ENCODE peak calls at places on chromosome 10, in eight cellular contexts. D, Z, S, N, T, I, P and G are unnamed samples. For H3K36me3, the result is how much of the 10 kb centered on the place peaks cover.

GRCh38 chr10:34191399-34191798 is 623.7 kb downstream of the PARD3 start:
- DNase-seq in D (no peak), I (no peak), P (no peak), S (no peak), Z (no peak), T (no peak), N (no peak), G (no peak)

GRCh38 chr10:71860243-71861029 is 9.4 kb upstream of the PSAP start:
- DNase-seq in D (peak), Z (peak), S (peak), T (peak), P (peak), I (peak), N (peak), G (peak)

GRCh38 chr10:74114041-74114448 is 36.6 kb downstream of the AP3M1 start:
- DNase-seq in S (peak), N (no peak), Z (no peak), P (no peak), D (no peak), T (no peak), I (no peak), G (no peak)

GRCh38 chr10:113712755-113713154 is 33.0 kb downstream of the CASP7 start:
- DNase-seq in I (peak), N (no peak), Z (no peak), D (no peak), P (no peak), T (no peak), S (no peak), G (no peak)

GRCh38 chr10:5434017-5434753 is 21.8 kb downstream of the NET1 start:
- DNase-seq in D (no peak), T (no peak), Z (no peak), I (no peak), N (no peak), P (peak), S (no peak), G (no peak)

GRCh38 chr10:68869623-68870022 is 31.5 kb upstream of the DDX50 start:
- DNase-seq in N (no peak), I (no peak), P (no peak), S (no peak), Z (no peak), D (no peak), T (no peak), G (no peak)

GRCh38 chr10:77392851-77393250 is 244.8 kb downstream of the KCNMA1 start:
- DNase-seq in N (no peak), P (peak), T (peak), S (no peak), I (no peak), Z (no peak), D (no peak), G (peak)

GRCh38 chr10:30039567-30039966 is 19.8 kb downstream of the JCAD start:
- DNase-seq in P (no peak), Z (no peak), S (no peak), I (no peak), N (no peak), T (no peak), D (no peak), G (no peak)

GRCh38 chr10:88017781-88018180 is 154.4 kb downstream of the PTEN start:
- DNase-seq in P (no peak), I (no peak), S (no peak), N (no peak), T (no peak), Z (no peak), D (no peak), G (no peak)

GRCh38 chr10:15262036-15262713 is 93.7 kb upstream of the NMT2 start:
- DNase-seq in P (peak), I (peak), N (no peak), Z (no peak), T (no peak), S (peak), D (no peak), G (no peak)

GRCh38 chr10:88244781-88245350 is 338.3 kb downstream of the RNLS start:
- DNase-seq in S (no peak), Z (no peak), D (no peak), N (no peak), T (no peak), P (no peak), I (no peak), G (no peak)

GRCh38 chr10:91683976-91684375 is 51.1 kb upstream of the PPP1R3C start:
- DNase-seq in N (no peak), D (no peak), P (peak), T (no peak), S (no peak), Z (no peak), I (no peak), G (no peak)

GRCh38 chr10:17147884-17148494 is 18.4 kb upstream of the CUBN start:
- DNase-seq in T (no peak), D (no peak), I (peak), Z (peak), S (no peak), N (no peak), P (peak), G (no peak)

GRCh38 chr10:104231784-104232612 is at the start of gene CFAP43:
- DNase-seq in I (peak), S (peak), T (peak), Z (peak), D (peak), P (peak), N (peak), G (peak)
- TF ChIP-seq POLR2A in I (peak), S (no peak), T (no peak), Z (no peak), D (no peak), P (no peak), N (no peak), G (no peak)

DNA sequence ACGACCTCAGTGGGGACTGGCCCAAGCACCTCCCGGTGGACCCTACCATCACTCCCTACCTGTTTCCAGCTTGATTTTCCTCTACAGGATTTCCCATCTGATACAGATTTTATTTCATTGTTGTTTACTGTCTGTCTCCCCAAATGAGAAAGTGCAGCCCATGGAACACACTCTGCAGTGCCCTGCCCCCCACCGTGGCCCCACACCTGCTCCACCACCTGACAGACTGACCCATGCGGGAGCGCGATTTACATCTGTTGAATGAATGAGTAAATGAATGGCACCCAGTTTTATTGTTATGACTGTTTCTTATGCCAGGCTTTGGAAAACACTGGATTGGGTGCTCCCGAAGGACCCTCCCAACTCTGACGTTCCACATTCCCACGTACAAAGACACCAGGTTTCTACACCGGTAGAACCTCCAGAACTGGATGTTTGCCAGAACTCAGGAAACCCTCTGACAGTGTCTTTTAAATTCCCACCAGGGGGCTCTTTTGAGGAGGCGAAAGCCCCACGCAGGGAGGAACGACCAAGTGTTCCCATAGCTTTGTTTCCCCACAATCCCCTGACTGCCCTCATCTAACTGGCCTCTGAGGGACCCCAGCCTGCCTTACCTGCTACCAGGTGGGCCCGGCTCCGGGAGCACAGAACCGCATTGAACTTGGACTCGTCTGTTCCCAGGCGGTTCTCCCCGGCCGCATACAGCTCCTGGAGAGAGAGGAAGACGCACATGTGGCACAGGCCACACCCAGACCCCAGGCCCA is 29.0 kb downstream of the PLAC9 start:
- DNase-seq in D (no peak), I (no peak), P (no peak), Z (no peak), N (no peak), T (no peak), S (no peak), G (no peak)
- H3K36me3 ChIP-seq in D (half or more), I (under half), P (half or more), Z (under half), N (half or more), T (half or more), S (under half), G (under half)

DNA sequence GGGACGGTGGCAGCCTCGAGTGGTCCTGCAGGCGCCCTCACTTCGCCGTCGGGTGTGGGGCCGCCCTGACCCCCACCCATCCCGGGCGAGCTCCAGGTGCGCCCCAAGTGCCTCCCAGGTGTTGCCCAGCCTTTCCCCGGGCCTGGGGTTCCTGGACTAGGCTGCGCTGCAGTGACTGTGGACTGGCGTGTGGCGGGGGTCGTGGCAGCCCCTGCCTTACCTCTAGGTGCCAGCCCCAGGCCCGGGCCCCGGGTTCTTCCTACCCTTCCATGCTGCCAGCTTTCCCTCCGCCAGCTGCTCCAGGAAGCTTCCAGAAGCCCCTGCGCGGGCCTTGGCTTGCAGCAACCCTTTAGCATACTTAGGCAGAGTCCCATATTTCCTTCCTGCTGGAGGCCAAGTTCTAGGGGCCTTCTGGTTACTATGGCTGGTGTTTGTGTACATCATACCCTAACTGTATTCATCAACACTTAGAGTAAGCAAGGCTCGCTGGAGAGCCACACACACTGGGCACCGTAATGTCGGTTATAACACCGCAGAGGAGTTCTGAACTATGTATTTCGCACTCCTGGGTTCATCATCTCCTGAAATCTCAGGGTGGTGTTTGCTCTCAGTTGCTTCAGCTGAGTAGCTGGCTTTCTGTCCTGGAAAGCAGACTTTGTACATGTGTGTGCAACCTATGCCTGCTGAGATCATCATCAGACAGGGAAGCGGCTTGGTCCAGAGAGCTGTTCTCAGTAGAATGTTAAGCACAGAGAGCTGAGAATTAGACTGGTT is 492 bp downstream of the MGMT start:
- DNase-seq in T (no peak), I (peak), N (no peak), Z (peak), P (peak), D (no peak), S (peak), G (no peak)
- TF ChIP-seq POLR2A in T (no peak), I (no peak), N (no peak), Z (no peak), P (no peak), D (no peak), S (no peak), G (no peak)

GRCh38 chr10:122222638-122223037 is 48.5 kb upstream of the BTBD16 start:
- DNase-seq in Z (no peak), N (no peak), T (no peak), I (no peak), S (no peak), P (no peak), D (no peak), G (no peak)
- H3K36me3 ChIP-seq in Z (under half), N (half or more), T (half or more), I (under half), S (half or more), P (under half), D (half or more), G (under half)

GRCh38 chr10:95375418-95375817 is 84.6 kb upstream of the PDLIM1 start:
- DNase-seq in I (no peak), D (no peak), N (no peak), P (no peak), S (no peak), T (no peak), Z (no peak), G (no peak)
- TF ChIP-seq POLR2A in I (no peak), D (no peak), N (no peak), P (no peak), S (no peak), T (no peak), Z (no peak), G (no peak)

GRCh38 chr10:131946880-131947279 is 34.8 kb downstream of the BNIP3 start:
- DNase-seq in T (no peak), S (peak), D (peak), P (no peak), N (peak), Z (no peak), I (no peak), G (no peak)
- H3K36me3 ChIP-seq in T (half or more), S (under half), D (half or more), P (under half), N (half or more), Z (under half), I (under half), G (under half)

GRCh38 chr10:12181065-12181775 is 14.5 kb downstream of the NUDT5 start:
- DNase-seq in S (no peak), N (no peak), T (peak), P (no peak), D (peak), Z (peak), I (peak), G (no peak)
- TF ChIP-seq POLR2A in S (no peak), N (no peak), T (no peak), P (no peak), D (no peak), Z (no peak), I (no peak), G (no peak)